ENCODE peak calls at places on chromosomes 12 and 14, in five cellular contexts. O, N, R, T and L are unnamed samples.

GRCh38 chr12:88375301-88375959 is 204.8 kb downstream of the KITLG start:
- DNase-seq in N (no peak), R (no peak), T (no peak), O (no peak), L (no peak)

GRCh38 chr12:24901975-24902461 is 46.9 kb downstream of the BCAT1 start:
- DNase-seq in R (no peak), T (peak), O (peak), N (peak), L (no peak)

GRCh38 chr12:98744692-98745091 is 99.6 kb downstream of the APAF1 start:
- DNase-seq in O (no peak), R (no peak), T (no peak), N (no peak), L (no peak)

GRCh38 chr14:77582511-77582910 is 33.9 kb downstream of the SPTLC2 start:
- DNase-seq in R (peak), O (no peak), N (no peak), T (no peak), L (no peak)

GRCh38 chr12:117875652-117876491 is 92.9 kb downstream of the KSR2 start:
- DNase-seq in T (peak), R (peak), O (peak), N (peak), L (no peak)

GRCh38 chr12:18971932-18972331 is 157.6 kb upstream of the PLEKHA5 start:
- DNase-seq in T (no peak), O (no peak), N (no peak), R (no peak), L (no peak)

GRCh38 chr14:103001651-103002396 is 55.5 kb downstream of the CDC42BPB start:
- DNase-seq in R (no peak), N (no peak), T (no peak), O (peak), L (peak)

GRCh38 chr12:94768398-94769039 is 118.2 kb upstream of the TMCC3 start:
- DNase-seq in T (no peak), O (no peak), N (no peak), R (no peak), L (peak)

GRCh38 chr14:47541652-47542051 is 133.8 kb downstream of the MDGA2 start:
- DNase-seq in R (no peak), T (no peak), O (no peak), N (no peak), L (no peak)
- TF ChIP-seq CTCF in R (no peak), T (no peak), O (no peak), N (no peak), L (no peak)

GRCh38 chr12:126358806-126359205 is 1293.6 kb downstream of the AACS start:
- DNase-seq in R (no peak), N (no peak), O (no peak), T (no peak), L (no peak)

GRCh38 chr12:126362490-126362889 is 1297.3 kb downstream of the AACS start:
- DNase-seq in R (no peak), O (no peak), T (no peak), N (no peak), L (no peak)

GRCh38 chr12:126361804-126362203 is 1296.6 kb downstream of the AACS start:
- DNase-seq in N (no peak), O (no peak), T (no peak), R (no peak), L (no peak)

GRCh38 chr12:126362964-126363363 is 1297.7 kb downstream of the AACS start:
- DNase-seq in N (no peak), R (no peak), O (no peak), T (peak), L (no peak)
- TF ChIP-seq CTCF in N (no peak), R (no peak), O (no peak), T (peak), L (no peak)

GRCh38 chr12:76554411-76555225 is 5.0 kb downstream of the OSBPL8 start:
- DNase-seq in O (no peak), R (no peak), T (no peak), N (no peak), L (no peak)

GRCh38 chr12:76552343-76552938 is 7.1 kb downstream of the OSBPL8 start:
- DNase-seq in R (no peak), N (no peak), O (no peak), T (no peak), L (no peak)

GRCh38 chr12:76556373-76556772 is 3.2 kb downstream of the OSBPL8 start:
- DNase-seq in R (no peak), N (no peak), O (no peak), T (no peak), L (no peak)

GRCh38 chr12:76555797-76556196 is 3.8 kb downstream of the OSBPL8 start:
- DNase-seq in T (no peak), O (no peak), R (no peak), N (no peak), L (no peak)

GRCh38 chr12:76555226-76555767 is 4.3 kb downstream of the OSBPL8 start:
- DNase-seq in T (no peak), O (no peak), N (no peak), R (peak), L (no peak)
- TF ChIP-seq CTCF in T (peak), O (no peak), N (no peak), R (peak), L (no peak)

DNA sequence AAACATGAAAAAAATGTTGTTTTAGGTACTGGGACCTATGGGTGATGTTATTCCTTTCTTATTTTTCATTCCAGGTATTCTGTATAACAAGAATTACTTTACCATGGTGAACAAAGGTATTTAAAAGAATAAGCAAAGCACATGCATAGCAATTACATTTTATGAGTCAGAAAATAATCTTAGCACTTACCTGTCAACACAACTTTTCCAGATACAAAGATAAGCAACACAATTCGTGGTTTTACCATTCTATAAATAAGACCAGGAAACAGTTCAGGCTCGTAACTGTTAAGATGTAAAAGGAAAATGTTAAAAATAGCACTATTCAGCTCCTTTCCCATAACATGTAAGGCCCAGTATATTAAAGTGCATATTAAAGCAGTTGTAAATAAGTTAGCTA is 12.3 kb upstream of the ATG14 start:
- DNase-seq in R (no peak), O (no peak), T (no peak), N (no peak), L (no peak)
- TF ChIP-seq CTCF in R (no peak), O (no peak), T (no peak), N (no peak), L (no peak)

DNA sequence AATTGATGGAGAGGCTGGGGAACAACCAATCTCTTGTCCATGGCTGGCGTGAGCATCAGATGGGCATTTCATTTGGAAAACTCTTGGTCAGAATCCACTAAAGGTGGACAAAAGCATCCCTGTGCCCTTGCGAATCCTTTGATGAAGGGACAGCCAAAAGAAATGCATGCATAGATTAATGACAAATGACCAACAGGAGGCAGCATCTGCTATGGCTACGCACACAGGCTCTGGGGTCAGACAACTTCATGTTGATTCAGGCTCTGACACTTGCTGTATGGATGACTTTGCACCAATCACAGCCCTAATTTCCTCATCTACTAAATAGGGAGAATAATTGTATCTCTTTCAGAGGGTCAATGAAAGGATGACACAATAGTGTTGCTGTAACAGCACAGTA is 117.5 kb downstream of the ASCL4 start:
- DNase-seq in T (peak), R (peak), N (no peak), O (peak), L (no peak)
- TF ChIP-seq CTCF in T (peak), R (peak), N (peak), O (peak), L (no peak)

DNA sequence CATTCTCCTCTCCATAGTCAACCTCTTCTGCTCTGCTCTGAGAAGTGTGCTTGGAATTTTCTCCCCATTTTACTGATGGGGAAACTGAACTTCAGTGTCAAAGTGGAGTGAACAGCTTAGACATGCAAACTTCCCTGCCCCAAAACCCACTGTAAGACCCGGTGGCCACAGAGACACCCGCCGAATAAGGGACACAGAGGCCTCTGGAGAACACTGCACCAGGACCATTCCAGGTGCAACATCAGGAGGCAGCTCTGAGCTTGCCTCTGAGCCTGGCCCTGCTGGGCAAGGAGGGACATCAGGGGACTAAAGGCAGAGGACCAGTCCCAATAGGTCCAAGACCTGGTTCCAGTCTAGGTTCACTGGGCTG is 1.7 kb downstream of the HDAC7 start:
- DNase-seq in N (no peak), T (no peak), O (no peak), R (no peak), L (no peak)
- TF ChIP-seq CTCF in N (no peak), T (no peak), O (no peak), R (no peak), L (no peak)

DNA sequence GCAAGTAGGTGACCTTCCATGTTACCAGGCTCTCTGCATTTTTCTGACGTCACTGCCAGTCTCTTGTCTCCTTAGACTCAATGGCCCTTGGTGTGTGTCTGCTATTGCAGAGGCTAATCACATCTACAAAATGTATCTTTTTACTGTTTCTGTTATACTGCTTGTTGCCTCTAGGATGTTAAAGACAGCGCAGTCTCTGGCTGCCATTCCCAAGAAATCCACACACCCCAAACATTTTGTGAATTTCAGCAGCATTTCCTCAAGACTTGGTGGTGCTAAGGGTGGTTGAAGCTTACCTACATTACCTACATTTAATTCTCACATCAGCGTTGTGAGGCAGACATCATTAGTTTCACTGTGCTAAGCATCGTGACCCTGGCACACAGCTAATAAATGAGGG is 87.2 kb downstream of the C12orf75 start:
- DNase-seq in N (no peak), R (no peak), T (no peak), O (no peak), L (no peak)
- TF ChIP-seq CTCF in N (no peak), R (peak), T (no peak), O (no peak), L (no peak)

DNA sequence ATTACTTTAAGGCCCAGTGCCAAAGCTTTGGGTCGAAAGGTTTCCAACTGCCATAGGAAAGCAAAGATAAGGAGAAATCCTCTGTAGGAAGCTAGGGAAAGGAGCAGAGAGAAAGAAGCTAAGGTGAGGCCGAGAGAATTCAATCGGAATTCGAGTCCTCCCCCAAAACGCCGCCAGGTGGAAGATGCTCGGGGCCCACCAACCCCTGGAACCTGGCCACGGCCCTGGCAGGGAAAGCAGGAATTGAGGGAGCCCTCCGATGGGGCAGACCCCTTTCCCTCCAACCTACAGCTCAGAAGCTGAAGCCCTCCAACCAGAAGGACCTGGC is 498 bp downstream of the GMFB start:
- DNase-seq in O (no peak), N (no peak), R (no peak), T (no peak), L (no peak)
- TF ChIP-seq CTCF in O (no peak), N (peak), R (no peak), T (peak), L (no peak)

DNA sequence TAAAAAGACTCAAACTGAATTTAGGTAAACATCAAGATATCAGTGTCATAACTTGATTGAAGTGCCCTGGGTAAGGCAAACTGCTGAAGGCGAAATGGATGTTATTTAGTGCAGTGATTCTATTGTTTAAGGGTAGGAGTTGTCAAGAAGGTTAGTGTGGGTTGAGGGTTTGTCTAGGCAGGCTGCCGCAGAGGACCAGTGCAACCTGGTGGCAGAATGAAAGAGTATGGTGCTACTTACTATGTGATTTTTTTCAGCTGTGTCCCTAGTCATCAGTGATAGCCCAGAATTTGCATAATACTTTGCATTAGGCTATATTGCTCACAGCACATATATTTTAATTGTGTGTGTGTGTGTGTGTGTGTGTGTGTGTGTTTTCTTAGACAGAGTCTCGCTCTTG is 1127.0 kb downstream of the GALC start:
- DNase-seq in T (peak), R (no peak), N (no peak), O (no peak), L (no peak)
- TF ChIP-seq CTCF in T (peak), R (no peak), N (no peak), O (no peak), L (no peak)

DNA sequence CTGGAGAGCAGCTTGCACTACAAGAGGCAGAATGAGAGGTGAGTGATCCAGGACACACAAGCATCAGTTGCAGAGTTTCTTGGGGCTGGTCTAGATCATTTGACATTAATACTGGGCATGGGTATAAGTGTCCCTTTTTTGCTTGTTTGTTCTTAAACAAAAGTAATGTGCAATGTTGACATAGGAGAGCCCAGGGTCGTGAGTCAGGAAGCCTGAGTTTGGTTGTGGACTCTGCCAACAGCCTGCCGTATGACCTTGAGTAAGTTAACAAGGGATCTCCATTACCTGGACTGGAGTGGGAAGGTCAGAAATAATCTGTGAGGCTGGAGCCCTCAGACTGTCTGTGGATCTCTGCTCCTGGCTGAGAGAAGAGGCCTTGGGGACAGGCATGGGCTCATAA is 170.3 kb downstream of the KCNA5 start:
- DNase-seq in O (no peak), T (no peak), N (no peak), R (no peak), L (no peak)
- TF ChIP-seq CTCF in O (no peak), T (no peak), N (no peak), R (no peak), L (no peak)